ENCODE peak calls at places on chromosome 22, in five cellular contexts. O is esophagus squamous epithelium; G is sigmoid colon; D is cardiac muscle cell; I is CD8-positive, alpha-beta T cell. U is an unnamed sample.

GRCh38 chr22:38259370-38259769 is 13.4 kb downstream of the TMEM184B start:
- DNase-seq in I (no peak), D (no peak), G (no peak), O (no peak), U (no peak)

GRCh38 chr22:38766076-38766777 is 10.4 kb upstream of the SUN2 start:
- DNase-seq in G (peak; percentile 79), I (peak; percentile 51), O (no peak), D (peak; percentile 65), U (peak; percentile 44)

GRCh38 chr22:49370841-49371301 is 456.8 kb downstream of the BRD1 start:
- DNase-seq in D (no peak), O (no peak), I (no peak), G (no peak), U (no peak)

GRCh38 chr22:38657248-38657909 is 941 bp downstream of the CBY1 start:
- DNase-seq in O (no peak), D (peak; percentile 17), G (no peak), I (peak; percentile 36), U (no peak)

GRCh38 chr22:28976588-28976987 is 85.0 kb downstream of the C22orf31 start:
- DNase-seq in I (no peak), O (no peak), D (peak; percentile 57), G (no peak), U (no peak)

GRCh38 chr22:39092111-39092867 is 4.8 kb upstream of the APOBEC3H start:
- DNase-seq in I (no peak), O (no peak), D (no peak), G (no peak), U (no peak)

GRCh38 chr22:38707346-38707745 is 1.6 kb downstream of the GTPBP1 start:
- DNase-seq in G (no peak), O (no peak), I (no peak), D (peak; percentile 33), U (no peak)

GRCh38 chr22:17872491-17872890 is 98.2 kb upstream of the BID start:
- DNase-seq in D (no peak), I (no peak), O (no peak), G (no peak), U (no peak)

GRCh38 chr22:24153959-24154358 is 27.3 kb upstream of the SUSD2 start:
- DNase-seq in I (peak; percentile 28), G (no peak), D (no peak), O (no peak), U (no peak)

GRCh38 chr22:26835929-26836528 is 178.6 kb downstream of the MIAT start:
- DNase-seq in I (peak; percentile 42), D (peak; percentile 59), O (no peak), G (no peak), U (peak; percentile 21)

GRCh38 chr22:29093030-29093429 is 20.2 kb downstream of the KREMEN1 start:
- DNase-seq in I (no peak), O (no peak), D (no peak), G (no peak), U (no peak)

GRCh38 chr22:43466710-43467109 is 54.9 kb downstream of the MPPED1 start:
- DNase-seq in I (no peak), G (no peak), O (no peak), D (no peak), U (no peak)

GRCh38 chr22:31800065-31800464 is 46.2 kb downstream of the DEPDC5 start:
- DNase-seq in O (no peak), I (no peak), G (no peak), D (no peak), U (no peak)

GRCh38 chr22:28955817-28956216 is 72.4 kb downstream of the ZNRF3 start:
- DNase-seq in O (no peak), I (peak; percentile 71), D (no peak), G (no peak), U (no peak)

GRCh38 chr22:42271191-42271813 is 849 bp upstream of the TCF20 start:
- DNase-seq in O (no peak), I (no peak), G (no peak), D (no peak), U (no peak)

GRCh38 chr22:42273855-42274451 is 3.5 kb upstream of the TCF20 start:
- DNase-seq in I (no peak), G (peak; percentile 34), O (no peak), D (no peak), U (no peak)

GRCh38 chr22:42271906-42272305 is 1.5 kb upstream of the TCF20 start:
- DNase-seq in G (peak; percentile 36), I (no peak), D (no peak), O (no peak), U (no peak)

GRCh38 chr22:42270512-42271190 is at the start of gene TCF20:
- DNase-seq in I (peak; percentile 78), O (no peak), G (peak; percentile 86), D (peak; percentile 78), U (peak; percentile 71)

DNA sequence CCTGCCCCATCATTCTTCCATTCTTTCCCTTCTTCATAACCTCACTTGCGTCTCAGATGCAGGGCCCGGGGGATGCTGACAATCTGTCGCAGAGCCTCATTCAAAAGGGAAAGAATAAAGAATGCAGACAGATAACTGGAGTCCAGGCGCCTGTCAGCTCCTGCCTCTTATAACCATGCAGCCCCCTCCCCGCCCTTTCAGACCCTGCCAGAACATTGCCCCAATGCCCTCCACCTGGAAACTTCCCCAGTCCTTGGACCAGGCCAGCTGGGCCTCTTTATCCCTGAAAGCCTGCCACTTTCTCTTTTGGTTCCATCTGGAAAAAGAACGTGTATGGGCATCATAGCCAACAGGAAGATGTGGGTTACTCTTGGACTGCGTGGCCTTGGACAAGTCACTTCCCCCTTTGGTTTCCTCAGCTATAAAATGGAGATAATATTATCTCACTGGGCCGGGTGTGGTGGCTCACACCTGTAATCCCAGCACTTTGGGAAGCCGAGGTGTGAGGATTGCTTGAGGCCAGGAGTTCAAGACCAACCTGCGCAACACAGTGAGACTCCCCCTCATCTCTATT is 2.1 kb upstream of the TCF20 start:
- DNase-seq in G (peak; percentile 57), O (no peak), D (no peak), I (no peak), U (no peak)
- H3K4me1 ChIP-seq in G (no peaks in the 10 kb centered on the region), O (peaks cover 32% of the 10 kb centered on the region), D (peaks cover 14% of the 10 kb centered on the region), I (peaks cover 17% of the 10 kb centered on the region), U (peaks cover 13% of the 10 kb centered on the region)

GRCh38 chr22:25751174-25751581 is 9.2 kb downstream of the MYO18B start:
- DNase-seq in I (no peak), G (no peak), O (no peak), D (no peak), U (no peak)

GRCh38 chr22:25754527-25755202 is 12.7 kb downstream of the MYO18B start:
- DNase-seq in I (no peak), O (no peak), D (peak; percentile 85), G (peak; percentile 91), U (no peak)

GRCh38 chr22:25750569-25751173 is 8.7 kb downstream of the MYO18B start:
- DNase-seq in G (no peak), I (no peak), O (no peak), D (no peak), U (no peak)

GRCh38 chr22:25752615-25753214 is 10.7 kb downstream of the MYO18B start:
- DNase-seq in I (no peak), G (no peak), D (no peak), O (no peak), U (no peak)

GRCh38 chr22:25753252-25753651 is 11.3 kb downstream of the MYO18B start:
- DNase-seq in O (no peak), G (no peak), D (no peak), I (no peak), U (no peak)
- H3K4me3 ChIP-seq in O (no peak overlapping the region), G (no peak overlapping the region), D (no peak overlapping the region), I (no peak overlapping the region), U (no peak overlapping the region)

GRCh38 chr22:46038174-46038487 is 61.2 kb upstream of the WNT7B start:
- DNase-seq in D (no peak), O (no peak), G (no peak), I (no peak), U (no peak)
- H3K4me1 ChIP-seq in D (no peaks in the 10 kb centered on the region), O (peaks cover 34% of the 10 kb centered on the region), G (no peaks in the 10 kb centered on the region), I (peaks cover 18% of the 10 kb centered on the region), U (peaks cover 40% of the 10 kb centered on the region)

GRCh38 chr22:42368379-42369249 is 63.6 kb downstream of the NFAM1 start:
- DNase-seq in D (no peak), I (peak; percentile 22), G (peak; percentile 77), O (no peak), U (no peak)

GRCh38 chr22:42365942-42366660 is 66.1 kb downstream of the NFAM1 start:
- DNase-seq in I (no peak), O (no peak), D (no peak), G (no peak), U (no peak)

GRCh38 chr22:42367980-42368378 is 64.2 kb downstream of the NFAM1 start:
- DNase-seq in O (no peak), D (no peak), I (no peak), G (peak; percentile 81), U (no peak)

GRCh38 chr22:42365337-42365865 is 66.8 kb downstream of the NFAM1 start:
- DNase-seq in G (peak; percentile 76), O (no peak), I (no peak), D (no peak), U (no peak)

DNA sequence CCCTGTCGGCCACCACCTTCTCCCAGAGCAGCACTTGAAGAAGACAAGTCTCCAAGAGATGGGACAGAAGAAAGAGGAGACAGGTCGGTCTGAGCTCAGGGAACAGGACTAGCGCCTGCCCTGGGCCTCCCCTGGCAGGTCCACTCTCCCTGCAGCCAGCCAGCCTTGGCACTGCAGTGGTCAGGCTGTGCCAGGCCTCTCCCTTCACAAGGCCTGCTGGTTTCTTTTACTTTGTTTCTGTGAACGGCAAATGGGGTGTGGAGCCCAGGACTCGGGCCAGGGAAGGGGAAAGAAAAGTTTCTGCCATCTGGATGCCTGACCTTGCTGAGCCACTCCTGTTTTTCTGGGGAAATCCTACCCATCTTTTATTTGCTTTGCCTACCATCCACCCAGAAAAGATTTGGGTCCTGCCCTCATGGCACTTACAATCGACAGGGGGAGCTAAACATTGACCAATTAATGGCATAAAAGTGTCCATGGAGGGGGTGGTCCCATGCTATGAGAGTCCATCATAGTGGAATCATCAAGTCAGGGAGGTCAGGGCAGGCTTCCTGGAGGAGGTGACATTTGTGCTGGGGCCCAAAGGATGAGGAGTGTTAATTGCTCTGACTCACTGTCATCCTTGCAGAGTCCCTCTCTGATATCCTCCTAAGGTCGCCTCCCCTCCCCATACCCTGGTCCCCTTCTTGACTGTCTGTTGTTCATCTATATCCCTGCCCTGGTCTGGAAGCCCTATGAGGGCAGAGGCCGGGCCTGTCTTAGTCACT is 65.2 kb downstream of the NFAM1 start:
- DNase-seq in G (peak; percentile 91), O (no peak), I (no peak), D (no peak), U (no peak)
- H3K4me3 ChIP-seq in G (no peak overlapping the region), O (peak overlapping the region; percentile 51), I (no peak overlapping the region), D (no peak overlapping the region), U (no peak overlapping the region)

GRCh38 chr22:30425616-30426394 is at the start of gene MTFP1:
- DNase-seq in O (no peak), D (peak; percentile 76), I (peak; percentile 49), G (peak; percentile 77), U (peak; percentile 91)
- H3K4me1 ChIP-seq in O (peaks cover 39% of the 10 kb centered on the region), D (peaks cover 20% of the 10 kb centered on the region), I (peaks cover 41% of the 10 kb centered on the region), G (no peaks in the 10 kb centered on the region), U (peaks cover 40% of the 10 kb centered on the region)

GRCh38 chr22:36912694-36913430 is 566 bp upstream of the CSF2RB start:
- DNase-seq in I (no peak), G (peak; percentile 59), O (no peak), D (no peak), U (no peak)

GRCh38 chr22:36914383-36914752 is 940 bp downstream of the CSF2RB start:
- DNase-seq in O (no peak), D (no peak), I (no peak), G (no peak), U (no peak)

GRCh38 chr22:36916034-36916433 is 2.6 kb downstream of the CSF2RB start:
- DNase-seq in I (no peak), G (no peak), O (no peak), D (no peak), U (no peak)

GRCh38 chr22:36911887-36912661 is 1.4 kb upstream of the CSF2RB start:
- DNase-seq in D (peak; percentile 38), G (no peak), O (no peak), I (no peak), U (no peak)

GRCh38 chr22:36913431-36914382 is at the start of gene CSF2RB:
- DNase-seq in G (peak; percentile 69), D (peak; percentile 32), O (no peak), I (no peak), U (peak; percentile 81)
- H3K4me3 ChIP-seq in G (peak within 1 kb of the TSS; percentile 16), D (no peak within 1 kb of the TSS), O (peak within 1 kb of the TSS; percentile 14), I (no peak within 1 kb of the TSS), U (peak within 1 kb of the TSS; percentile 50)